ENCODE peak calls at places on chromosomes 16 and 17, in six cellular contexts. W, K, R, P, S and Z are unnamed samples.
A peak's percentile ranks its signal among the peaks of the same experiment; 100 is the strongest.

GRCh38 chr16:29662000-29662728 is 883 bp upstream of the SPN start:
- DNase-seq in S (no peak), W (no peak), K (no peak), R (no peak), P (no peak), Z (no peak)

GRCh38 chr16:73232555-73233422 is 184.9 kb upstream of the ZFHX3 start:
- DNase-seq in P (peak; percentile 97), W (peak; percentile 78), K (no peak), R (no peak), S (no peak), Z (no peak)

GRCh38 chr16:50740747-50741146 is 1.1 kb upstream of the CYLD start:
- DNase-seq in P (no peak), R (no peak), W (no peak), S (no peak), K (no peak), Z (no peak)

GRCh38 chr17:63623786-63624185 is 1.6 kb downstream of the MAP3K3 start:
- DNase-seq in W (no peak), R (no peak), K (no peak), P (no peak), S (no peak), Z (no peak)

GRCh38 chr17:17661134-17661533 is 20.1 kb upstream of the RAI1 start:
- DNase-seq in R (no peak), W (no peak), P (no peak), K (no peak), S (no peak), Z (no peak)

GRCh38 chr17:8436169-8436932 is 667 bp downstream of the NDEL1 start:
- DNase-seq in S (peak; percentile 73), R (peak; percentile 40), K (peak; percentile 52), P (no peak), W (peak; percentile 49), Z (no peak)

GRCh38 chr17:14211778-14212177 is 24.9 kb downstream of the CDRT15 start:
- DNase-seq in W (no peak), R (no peak), K (no peak), P (no peak), S (no peak), Z (no peak)

GRCh38 chr17:78133971-78134898 is 3.7 kb downstream of the TMC8 start:
- DNase-seq in R (peak; percentile 74), S (peak; percentile 75), P (no peak), W (no peak), K (peak; percentile 54), Z (peak; percentile 70)

GRCh38 chr17:74330446-74330845 is 4.4 kb downstream of the KIF19 start:
- DNase-seq in W (no peak), S (no peak), R (no peak), K (no peak), P (no peak), Z (no peak)

GRCh38 chr16:49324703-49325102 is 43.1 kb upstream of the CBLN1 start:
- DNase-seq in K (no peak), W (no peak), S (no peak), R (no peak), P (no peak), Z (no peak)

GRCh38 chr16:49330562-49331201 is 42.9 kb upstream of the C16orf78 start:
- DNase-seq in K (no peak), W (no peak), P (no peak), R (no peak), S (no peak), Z (no peak)

GRCh38 chr16:49333268-49333597 is 40.4 kb upstream of the C16orf78 start:
- DNase-seq in W (no peak), K (no peak), S (no peak), R (no peak), P (no peak), Z (no peak)

GRCh38 chr16:49332589-49333267 is 40.9 kb upstream of the C16orf78 start:
- DNase-seq in K (no peak), S (no peak), R (no peak), W (no peak), P (no peak), Z (no peak)

DNA sequence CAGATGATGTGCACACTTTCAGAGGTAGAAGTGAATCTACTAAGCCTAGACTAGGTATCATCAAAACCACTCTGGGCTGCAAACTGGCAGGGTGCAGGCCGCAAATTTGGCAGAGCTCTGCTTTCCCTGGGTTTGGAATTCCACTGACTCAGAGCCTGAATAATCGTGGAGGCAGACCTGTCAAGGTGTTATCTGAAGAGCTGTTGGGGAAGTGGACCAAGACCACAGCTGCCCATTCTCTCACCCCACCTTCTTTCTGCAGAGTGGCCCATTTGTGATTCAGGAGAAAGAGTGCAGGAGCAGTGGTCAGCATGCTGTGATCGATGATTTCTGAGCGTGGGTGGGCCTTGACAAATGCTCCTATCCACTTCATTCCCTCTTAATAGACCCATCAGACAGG is 45.8 kb upstream of the CBLN1 start:
- DNase-seq in K (no peak), P (no peak), S (no peak), R (no peak), W (no peak), Z (no peak)
- H3K27ac ChIP-seq in K (no peak overlapping the region), P (no peak overlapping the region), S (no peak overlapping the region), R (no peak overlapping the region), W (no peak overlapping the region), Z (no peak overlapping the region)

GRCh38 chr16:62602790-62603189 is 566.6 kb upstream of the CDH8 start:
- DNase-seq in P (no peak), W (no peak), R (no peak), S (no peak), K (no peak), Z (no peak)
- H3K9me3 ChIP-seq in P (peaks cover 13% of the 10 kb centered on the region), W (no peaks in the 10 kb centered on the region), R (no peaks in the 10 kb centered on the region), S (no peaks in the 10 kb centered on the region), K (no peaks in the 10 kb centered on the region), Z (no peaks in the 10 kb centered on the region)

GRCh38 chr16:610513-611381 is 20.0 kb upstream of the WFIKKN1 start:
- DNase-seq in P (no peak), R (peak; percentile 19), W (no peak), K (no peak), S (no peak), Z (no peak)
- H3K27ac ChIP-seq in P (no peak overlapping the region), R (no peak overlapping the region), W (no peak overlapping the region), K (no peak overlapping the region), S (no peak overlapping the region), Z (no peak overlapping the region)

GRCh38 chr17:27153005-27153404 is 140.9 kb upstream of the WSB1 start:
- DNase-seq in S (no peak), P (no peak), K (no peak), R (no peak), W (no peak), Z (no peak)

GRCh38 chr17:27155866-27156265 is 138.0 kb upstream of the WSB1 start:
- DNase-seq in W (no peak), R (no peak), P (no peak), K (no peak), S (no peak), Z (no peak)

GRCh38 chr17:27157297-27157696 is 136.6 kb upstream of the WSB1 start:
- DNase-seq in P (no peak), K (no peak), S (no peak), R (no peak), W (no peak), Z (no peak)

GRCh38 chr17:27157898-27158297 is 136.0 kb upstream of the WSB1 start:
- DNase-seq in R (no peak), S (no peak), K (no peak), P (no peak), W (no peak), Z (no peak)

DNA sequence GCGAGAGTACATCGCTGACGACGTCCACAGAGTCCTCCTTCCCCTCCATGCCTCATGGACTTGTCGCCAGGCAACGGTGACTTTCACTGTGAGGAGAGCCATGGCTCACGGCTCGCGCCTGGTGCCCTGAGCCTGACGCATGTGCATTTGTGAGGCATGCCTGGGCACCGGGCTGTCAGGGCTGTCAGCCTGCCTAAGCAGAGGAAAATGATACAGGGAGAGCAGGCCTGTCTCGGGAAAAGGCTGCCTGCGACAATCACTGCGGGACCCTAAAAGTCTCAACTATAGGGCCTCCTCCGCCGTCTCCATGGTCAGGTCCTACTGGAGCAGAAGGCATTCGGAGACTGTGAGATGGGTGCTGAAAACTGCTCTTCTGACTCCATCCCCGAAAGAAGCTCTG is 135.5 kb upstream of the WSB1 start:
- DNase-seq in W (no peak), P (no peak), K (no peak), R (no peak), S (no peak), Z (no peak)
- H3K9me3 ChIP-seq in W (no peaks in the 10 kb centered on the region), P (peaks cover 20% of the 10 kb centered on the region), K (no peaks in the 10 kb centered on the region), R (no peaks in the 10 kb centered on the region), S (peaks cover 7% of the 10 kb centered on the region), Z (peaks cover 21% of the 10 kb centered on the region)

GRCh38 chr17:42690596-42690995 is 8.3 kb downstream of the CNTNAP1 start:
- DNase-seq in K (no peak), P (no peak), W (no peak), R (no peak), S (no peak), Z (no peak)

GRCh38 chr17:42685831-42686230 is 3.5 kb downstream of the CNTNAP1 start:
- DNase-seq in R (no peak), P (no peak), K (no peak), S (no peak), W (no peak), Z (no peak)

GRCh38 chr17:42686520-42687137 is 4.3 kb downstream of the CNTNAP1 start:
- DNase-seq in R (no peak), P (no peak), K (no peak), W (no peak), S (no peak), Z (no peak)

GRCh38 chr17:42684929-42685556 is 2.7 kb downstream of the CNTNAP1 start:
- DNase-seq in W (no peak), R (no peak), K (no peak), P (no peak), S (no peak), Z (no peak)

GRCh38 chr17:42687707-42688275 is 5.5 kb downstream of the CNTNAP1 start:
- DNase-seq in K (no peak), W (no peak), S (no peak), P (no peak), R (no peak), Z (no peak)
- H3K27ac ChIP-seq in K (no peak overlapping the region), W (no peak overlapping the region), S (no peak overlapping the region), P (no peak overlapping the region), R (no peak overlapping the region), Z (no peak overlapping the region)

DNA sequence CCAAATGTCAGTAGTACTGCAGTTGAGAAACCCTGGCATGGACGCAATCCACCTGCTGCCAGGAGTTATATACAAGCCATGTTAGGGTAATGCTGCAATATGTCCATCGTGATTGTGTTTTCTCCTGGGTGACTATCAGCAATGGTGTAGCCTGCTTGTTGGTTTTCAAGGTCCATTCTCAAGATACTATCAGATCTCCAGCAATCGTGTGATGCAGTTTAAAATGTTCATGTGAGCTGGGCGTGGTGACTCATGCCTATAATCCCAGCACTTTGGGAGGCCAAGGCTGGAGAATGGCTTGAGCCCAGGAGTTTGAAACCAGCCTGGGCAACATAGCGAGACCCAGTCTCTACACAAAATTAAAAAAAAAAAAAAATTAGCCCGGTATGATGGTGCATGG is 24.0 kb downstream of the ABCC1 start:
- DNase-seq in S (no peak), P (no peak), W (no peak), K (no peak), R (no peak), Z (no peak)
- H3K9me3 ChIP-seq in S (peaks cover 14% of the 10 kb centered on the region), P (peaks cover 4% of the 10 kb centered on the region), W (no peaks in the 10 kb centered on the region), K (peaks cover 12% of the 10 kb centered on the region), R (peaks cover 4% of the 10 kb centered on the region), Z (no peaks in the 10 kb centered on the region)